ENCODE peak calls at places on chromosomes 4 and X, in nine cellular contexts. One of them, this sample, is unnamed.

GRCh38 chr4:165991325-165992180 is 118.5 kb downstream of the TLL1 start:
- DNase-seq in AG10803: peak
- DNase-seq in pancreas: no peak
- DNase-seq in activated CD4-positive, alpha-beta T cell treated with anti-CD3 and anti-CD28 coated beads, Interleukin-2, amount 50 U/mL, for 1 hour: no peak
- DNase-seq in AG20443: no peak
- DNase-seq in fibroblast of mammary gland: peak
- DNase-seq in suprapubic skin: no peak
- DNase-seq in SW 1271: no peak
- DNase-seq in transverse colon: no peak
- DNase-seq in this sample: no peak

GRCh38 chr4:71231073-71231752 is 107.6 kb upstream of the SLC4A4 start:
- DNase-seq in AG10803: peak
- DNase-seq in pancreas: peak
- DNase-seq in activated CD4-positive, alpha-beta T cell treated with anti-CD3 and anti-CD28 coated beads, Interleukin-2, amount 50 U/mL, for 1 hour: no peak
- DNase-seq in AG20443: peak
- DNase-seq in fibroblast of mammary gland: peak
- DNase-seq in suprapubic skin: peak
- DNase-seq in SW 1271: no peak
- DNase-seq in transverse colon: peak
- DNase-seq in this sample: peak

GRCh38 chr4:177451108-177451500 is 8.9 kb upstream of the AGA start:
- DNase-seq in AG10803: no peak
- DNase-seq in pancreas: no peak
- DNase-seq in activated CD4-positive, alpha-beta T cell treated with anti-CD3 and anti-CD28 coated beads, Interleukin-2, amount 50 U/mL, for 1 hour: no peak
- DNase-seq in AG20443: no peak
- DNase-seq in fibroblast of mammary gland: no peak
- DNase-seq in suprapubic skin: no peak
- DNase-seq in SW 1271: no peak
- DNase-seq in transverse colon: no peak
- DNase-seq in this sample: no peak

GRCh38 chrX:20144491-20144890 is 2.9 kb upstream of the EIF1AX start:
- DNase-seq in AG10803: peak
- DNase-seq in pancreas: no peak
- DNase-seq in activated CD4-positive, alpha-beta T cell treated with anti-CD3 and anti-CD28 coated beads, Interleukin-2, amount 50 U/mL, for 1 hour: no peak
- DNase-seq in AG20443: peak
- DNase-seq in fibroblast of mammary gland: peak
- DNase-seq in suprapubic skin: no peak
- DNase-seq in SW 1271: peak
- DNase-seq in transverse colon: no peak
- DNase-seq in this sample: no peak

GRCh38 chrX:11180571-11180970 is 69.4 kb downstream of the HCCS start:
- DNase-seq in AG10803: no peak
- DNase-seq in pancreas: no peak
- DNase-seq in activated CD4-positive, alpha-beta T cell treated with anti-CD3 and anti-CD28 coated beads, Interleukin-2, amount 50 U/mL, for 1 hour: no peak
- DNase-seq in AG20443: no peak
- DNase-seq in fibroblast of mammary gland: peak
- DNase-seq in suprapubic skin: no peak
- DNase-seq in SW 1271: no peak
- DNase-seq in transverse colon: no peak
- DNase-seq in this sample: no peak

GRCh38 chrX:40646489-40647306 is 663 bp downstream of the CXorf38 start:
- DNase-seq in AG10803: peak
- DNase-seq in pancreas: peak
- DNase-seq in activated CD4-positive, alpha-beta T cell treated with anti-CD3 and anti-CD28 coated beads, Interleukin-2, amount 50 U/mL, for 1 hour: peak
- DNase-seq in AG20443: peak
- DNase-seq in fibroblast of mammary gland: peak
- DNase-seq in suprapubic skin: peak
- DNase-seq in SW 1271: no peak
- DNase-seq in transverse colon: peak
- DNase-seq in this sample: peak

GRCh38 chr4:27836505-27836904 is 975.9 kb downstream of the STIM2 start:
- DNase-seq in AG10803: no peak
- DNase-seq in pancreas: no peak
- DNase-seq in activated CD4-positive, alpha-beta T cell treated with anti-CD3 and anti-CD28 coated beads, Interleukin-2, amount 50 U/mL, for 1 hour: no peak
- DNase-seq in AG20443: no peak
- DNase-seq in fibroblast of mammary gland: peak
- DNase-seq in suprapubic skin: no peak
- DNase-seq in SW 1271: no peak
- DNase-seq in transverse colon: no peak
- DNase-seq in this sample: no peak

GRCh38 chrX:137926090-137926489 is 360.2 kb downstream of the ZIC3 start:
- DNase-seq in AG10803: no peak
- DNase-seq in pancreas: no peak
- DNase-seq in activated CD4-positive, alpha-beta T cell treated with anti-CD3 and anti-CD28 coated beads, Interleukin-2, amount 50 U/mL, for 1 hour: no peak
- DNase-seq in AG20443: no peak
- DNase-seq in fibroblast of mammary gland: no peak
- DNase-seq in suprapubic skin: no peak
- DNase-seq in SW 1271: no peak
- DNase-seq in transverse colon: no peak
- DNase-seq in this sample: no peak

GRCh38 chr4:2354760-2355159 is 63.7 kb downstream of the ZFYVE28 start:
- DNase-seq in AG10803: no peak
- DNase-seq in pancreas: no peak
- DNase-seq in activated CD4-positive, alpha-beta T cell treated with anti-CD3 and anti-CD28 coated beads, Interleukin-2, amount 50 U/mL, for 1 hour: no peak
- DNase-seq in AG20443: no peak
- DNase-seq in fibroblast of mammary gland: no peak
- DNase-seq in suprapubic skin: no peak
- DNase-seq in SW 1271: no peak
- DNase-seq in transverse colon: peak
- DNase-seq in this sample: no peak

GRCh38 chrX:72095370-72095769 is 36.3 kb downstream of the RTL5 start:
- DNase-seq in AG10803: no peak
- DNase-seq in pancreas: no peak
- DNase-seq in activated CD4-positive, alpha-beta T cell treated with anti-CD3 and anti-CD28 coated beads, Interleukin-2, amount 50 U/mL, for 1 hour: no peak
- DNase-seq in AG20443: no peak
- DNase-seq in fibroblast of mammary gland: no peak
- DNase-seq in suprapubic skin: no peak
- DNase-seq in SW 1271: no peak
- DNase-seq in transverse colon: no peak
- DNase-seq in this sample: no peak

GRCh38 chr4:108772402-108772801 is 9.5 kb upstream of the ETNPPL start:
- DNase-seq in AG10803: no peak
- DNase-seq in pancreas: no peak
- DNase-seq in activated CD4-positive, alpha-beta T cell treated with anti-CD3 and anti-CD28 coated beads, Interleukin-2, amount 50 U/mL, for 1 hour: no peak
- DNase-seq in AG20443: no peak
- DNase-seq in fibroblast of mammary gland: no peak
- DNase-seq in suprapubic skin: no peak
- DNase-seq in SW 1271: no peak
- DNase-seq in transverse colon: no peak
- DNase-seq in this sample: no peak